ENCODE peak calls at places on chromosomes 1 and 21, in eight cellular contexts. One of them, this sample, is unnamed.

GRCh38 chr1:26666855-26667254 is 29.0 kb upstream of the ARID1A start:
- DNase-seq in upper lobe of left lung: no peak
- DNase-seq in heart left ventricle: no peak
- DNase-seq in uterus: no peak
- DNase-seq in tibial nerve: no peak
- DNase-seq in ovary: no peak
- DNase-seq in sigmoid colon: no peak
- DNase-seq in lower leg skin: no peak
- DNase-seq in this sample: no peak

GRCh38 chr1:231040800-231041704 is 998 bp upstream of the FAM89A start:
- DNase-seq in uterus: peak; percentile 44
- DNase-seq in upper lobe of left lung: no peak
- DNase-seq in heart left ventricle: no peak
- DNase-seq in sigmoid colon: peak; percentile 69
- DNase-seq in tibial nerve: no peak
- DNase-seq in lower leg skin: no peak
- DNase-seq in ovary: peak; percentile 52
- DNase-seq in this sample: peak; percentile 71

GRCh38 chr1:209648931-209649776 is 3.1 kb downstream of the LAMB3 start:
- DNase-seq in lower leg skin: no peak
- DNase-seq in sigmoid colon: no peak
- DNase-seq in uterus: no peak
- DNase-seq in ovary: no peak
- DNase-seq in heart left ventricle: no peak
- DNase-seq in upper lobe of left lung: no peak
- DNase-seq in tibial nerve: peak; percentile 36
- DNase-seq in this sample: peak; percentile 89

GRCh38 chr1:50971748-50972305 is 1.8 kb downstream of the CDKN2C start:
- DNase-seq in upper lobe of left lung: no peak
- DNase-seq in ovary: no peak
- DNase-seq in heart left ventricle: no peak
- DNase-seq in uterus: no peak
- DNase-seq in sigmoid colon: no peak
- DNase-seq in lower leg skin: no peak
- DNase-seq in tibial nerve: no peak
- DNase-seq in this sample: no peak

GRCh38 chr21:43312751-43313169 is 114.2 kb downstream of the SIK1 start:
- DNase-seq in heart left ventricle: no peak
- DNase-seq in sigmoid colon: no peak
- DNase-seq in ovary: no peak
- DNase-seq in lower leg skin: no peak
- DNase-seq in uterus: no peak
- DNase-seq in upper lobe of left lung: peak; percentile 32
- DNase-seq in tibial nerve: no peak
- DNase-seq in this sample: no peak

GRCh38 chr1:43414634-43415223 is 25.0 kb downstream of the SZT2 start:
- DNase-seq in ovary: peak; percentile 54
- DNase-seq in heart left ventricle: no peak
- DNase-seq in sigmoid colon: no peak
- DNase-seq in upper lobe of left lung: peak; percentile 46
- DNase-seq in tibial nerve: peak; percentile 67
- DNase-seq in uterus: peak; percentile 53
- DNase-seq in lower leg skin: peak; percentile 41
- DNase-seq in this sample: peak; percentile 82

GRCh38 chr21:45284456-45284741 is 3.3 kb downstream of the POFUT2 start:
- DNase-seq in sigmoid colon: no peak
- DNase-seq in lower leg skin: no peak
- DNase-seq in upper lobe of left lung: no peak
- DNase-seq in ovary: no peak
- DNase-seq in heart left ventricle: no peak
- DNase-seq in uterus: peak; percentile 10
- DNase-seq in tibial nerve: no peak
- DNase-seq in this sample: no peak

GRCh38 chr1:8939362-8939995 is 6.2 kb upstream of the CA6 start:
- DNase-seq in lower leg skin: no peak
- DNase-seq in upper lobe of left lung: no peak
- DNase-seq in tibial nerve: no peak
- DNase-seq in sigmoid colon: no peak
- DNase-seq in heart left ventricle: no peak
- DNase-seq in uterus: no peak
- DNase-seq in ovary: no peak
- DNase-seq in this sample: no peak

GRCh38 chr1:67405473-67406245 is 24.5 kb downstream of the SERBP1 start:
- DNase-seq in upper lobe of left lung: no peak
- DNase-seq in heart left ventricle: no peak
- DNase-seq in lower leg skin: no peak
- DNase-seq in sigmoid colon: no peak
- DNase-seq in ovary: no peak
- DNase-seq in tibial nerve: no peak
- DNase-seq in uterus: no peak
- DNase-seq in this sample: no peak

GRCh38 chr1:220380885-220381284 is 108.6 kb upstream of the RAB3GAP2 start:
- DNase-seq in upper lobe of left lung: no peak
- DNase-seq in lower leg skin: no peak
- DNase-seq in sigmoid colon: no peak
- DNase-seq in uterus: no peak
- DNase-seq in heart left ventricle: no peak
- DNase-seq in tibial nerve: no peak
- DNase-seq in ovary: no peak
- DNase-seq in this sample: no peak

GRCh38 chr1:43554444-43554992 is 23.8 kb downstream of the PTPRF start:
- DNase-seq in heart left ventricle: no peak
- DNase-seq in lower leg skin: no peak
- DNase-seq in ovary: no peak
- DNase-seq in sigmoid colon: no peak
- DNase-seq in tibial nerve: no peak
- DNase-seq in upper lobe of left lung: no peak
- DNase-seq in uterus: no peak
- DNase-seq in this sample: peak; percentile 40

GRCh38 chr1:194355488-194356106 is 1169.2 kb upstream of the B3GALT2 start:
- DNase-seq in uterus: no peak
- DNase-seq in tibial nerve: no peak
- DNase-seq in sigmoid colon: no peak
- DNase-seq in lower leg skin: no peak
- DNase-seq in heart left ventricle: no peak
- DNase-seq in ovary: no peak
- DNase-seq in upper lobe of left lung: no peak
- DNase-seq in this sample: no peak

GRCh38 chr1:75632350-75632949 is 21.5 kb upstream of the SLC44A5 start:
- DNase-seq in upper lobe of left lung: no peak
- DNase-seq in ovary: no peak
- DNase-seq in tibial nerve: no peak
- DNase-seq in sigmoid colon: no peak
- DNase-seq in lower leg skin: no peak
- DNase-seq in uterus: no peak
- DNase-seq in heart left ventricle: no peak
- DNase-seq in this sample: peak; percentile 2

GRCh38 chr1:11653616-11654570 is at the start of gene FBXO2:
- DNase-seq in ovary: no peak
- DNase-seq in upper lobe of left lung: peak; percentile 45
- DNase-seq in uterus: no peak
- DNase-seq in heart left ventricle: no peak
- DNase-seq in lower leg skin: no peak
- DNase-seq in tibial nerve: no peak
- DNase-seq in sigmoid colon: no peak
- DNase-seq in this sample: peak; percentile 41
- TF ChIP-seq POLR2A in ovary: no peak
- TF ChIP-seq POLR2A in upper lobe of left lung: no peak
- TF ChIP-seq POLR2A in uterus: no peak
- TF ChIP-seq POLR2A in heart left ventricle: no peak
- TF ChIP-seq POLR2A in lower leg skin: no peak
- TF ChIP-seq POLR2A in tibial nerve: no peak
- TF ChIP-seq POLR2A in sigmoid colon: no peak
- TF ChIP-seq POLR2A in this sample: no peak

GRCh38 chr1:41417335-41417682 is 56.1 kb downstream of the FOXO6 start:
- DNase-seq in upper lobe of left lung: no peak
- DNase-seq in heart left ventricle: no peak
- DNase-seq in ovary: no peak
- DNase-seq in tibial nerve: no peak
- DNase-seq in lower leg skin: no peak
- DNase-seq in uterus: no peak
- DNase-seq in sigmoid colon: no peak
- DNase-seq in this sample: no peak

GRCh38 chr1:41420351-41420750 is 59.1 kb downstream of the FOXO6 start:
- DNase-seq in upper lobe of left lung: no peak
- DNase-seq in heart left ventricle: no peak
- DNase-seq in lower leg skin: no peak
- DNase-seq in tibial nerve: no peak
- DNase-seq in sigmoid colon: no peak
- DNase-seq in uterus: no peak
- DNase-seq in ovary: peak; percentile 12
- DNase-seq in this sample: no peak

GRCh38 chr1:41419584-41420295 is 58.5 kb downstream of the FOXO6 start:
- DNase-seq in ovary: no peak
- DNase-seq in upper lobe of left lung: no peak
- DNase-seq in tibial nerve: no peak
- DNase-seq in sigmoid colon: no peak
- DNase-seq in lower leg skin: no peak
- DNase-seq in heart left ventricle: no peak
- DNase-seq in uterus: no peak
- DNase-seq in this sample: no peak

GRCh38 chr1:41417746-41418145 is 56.5 kb downstream of the FOXO6 start:
- DNase-seq in ovary: no peak
- DNase-seq in heart left ventricle: peak; percentile 16
- DNase-seq in sigmoid colon: no peak
- DNase-seq in tibial nerve: no peak
- DNase-seq in uterus: no peak
- DNase-seq in lower leg skin: no peak
- DNase-seq in upper lobe of left lung: no peak
- DNase-seq in this sample: no peak

DNA sequence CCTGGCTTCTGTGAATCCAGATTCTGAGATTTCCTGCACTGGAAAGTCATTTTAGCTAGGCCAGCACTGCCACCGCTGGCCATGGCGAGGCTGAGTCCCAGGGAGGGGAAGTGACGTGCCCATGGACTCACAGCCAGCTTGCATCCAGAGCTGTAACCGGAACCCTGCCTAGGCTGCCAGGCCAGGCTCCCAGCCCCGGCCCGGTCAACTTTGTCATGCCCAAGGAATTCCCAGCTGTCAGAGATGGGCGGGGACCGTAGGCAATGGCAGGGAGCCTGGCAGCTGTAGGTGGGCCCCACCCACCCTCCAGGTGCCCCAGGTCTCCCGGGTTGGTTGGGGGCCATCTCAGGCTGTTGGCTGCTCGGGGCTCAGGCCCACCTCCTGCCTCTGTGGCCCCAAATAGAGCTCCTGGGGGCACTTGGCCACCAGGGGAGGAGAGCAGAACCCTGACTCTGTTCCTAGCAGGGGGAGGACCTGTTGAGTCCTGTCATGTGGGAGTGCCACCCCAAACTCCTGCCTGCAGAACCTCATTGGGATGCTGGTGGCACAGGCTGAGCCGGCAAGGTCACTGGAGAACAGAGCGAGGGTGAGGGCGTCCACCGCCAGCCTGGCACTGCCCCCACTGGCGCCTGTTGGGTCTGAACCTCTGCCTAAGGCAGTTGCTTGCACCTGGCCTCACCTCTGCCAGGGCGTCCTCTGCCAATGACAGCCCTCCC is 57.8 kb downstream of the FOXO6 start:
- DNase-seq in heart left ventricle: peak; percentile 91
- DNase-seq in tibial nerve: peak; percentile 18
- DNase-seq in upper lobe of left lung: peak; percentile 62
- DNase-seq in uterus: peak; percentile 68
- DNase-seq in sigmoid colon: peak; percentile 79
- DNase-seq in ovary: no peak
- DNase-seq in lower leg skin: peak; percentile 86
- DNase-seq in this sample: no peak
- TF ChIP-seq POLR2A in heart left ventricle: no peak
- TF ChIP-seq POLR2A in tibial nerve: no peak
- TF ChIP-seq POLR2A in upper lobe of left lung: no peak
- TF ChIP-seq POLR2A in uterus: no peak
- TF ChIP-seq POLR2A in sigmoid colon: no peak
- TF ChIP-seq POLR2A in ovary: no peak
- TF ChIP-seq POLR2A in lower leg skin: no peak
- TF ChIP-seq POLR2A in this sample: no peak

GRCh38 chr1:16905112-16905855 is 9.5 kb downstream of the RNU1-2 start:
- DNase-seq in upper lobe of left lung: no peak
- DNase-seq in uterus: no peak
- DNase-seq in tibial nerve: no peak
- DNase-seq in ovary: peak; percentile 62
- DNase-seq in lower leg skin: no peak
- DNase-seq in sigmoid colon: peak; percentile 71
- DNase-seq in heart left ventricle: no peak
- DNase-seq in this sample: peak; percentile 94
- TF ChIP-seq POLR2A in upper lobe of left lung: peak; percentile 91
- TF ChIP-seq POLR2A in uterus: peak; percentile 22
- TF ChIP-seq POLR2A in tibial nerve: peak; percentile 97
- TF ChIP-seq POLR2A in ovary: peak; percentile 81
- TF ChIP-seq POLR2A in lower leg skin: peak; percentile 85
- TF ChIP-seq POLR2A in sigmoid colon: no peak
- TF ChIP-seq POLR2A in heart left ventricle: peak; percentile 36
- TF ChIP-seq POLR2A in this sample: peak; percentile 100

GRCh38 chr1:205434738-205435137 is 12.9 kb upstream of the LEMD1 start:
- DNase-seq in heart left ventricle: no peak
- DNase-seq in ovary: no peak
- DNase-seq in lower leg skin: no peak
- DNase-seq in tibial nerve: no peak
- DNase-seq in uterus: no peak
- DNase-seq in sigmoid colon: no peak
- DNase-seq in upper lobe of left lung: no peak
- DNase-seq in this sample: no peak

GRCh38 chr1:205438213-205439158 is 16.6 kb upstream of the LEMD1 start:
- DNase-seq in heart left ventricle: peak; percentile 87
- DNase-seq in upper lobe of left lung: peak; percentile 82
- DNase-seq in sigmoid colon: peak; percentile 93
- DNase-seq in lower leg skin: peak; percentile 47
- DNase-seq in tibial nerve: peak; percentile 52
- DNase-seq in uterus: peak; percentile 84
- DNase-seq in ovary: peak; percentile 92
- DNase-seq in this sample: no peak

GRCh38 chr1:205437570-205437969 is 15.7 kb upstream of the LEMD1 start:
- DNase-seq in heart left ventricle: no peak
- DNase-seq in uterus: no peak
- DNase-seq in sigmoid colon: no peak
- DNase-seq in lower leg skin: no peak
- DNase-seq in tibial nerve: no peak
- DNase-seq in upper lobe of left lung: no peak
- DNase-seq in ovary: no peak
- DNase-seq in this sample: no peak

GRCh38 chr1:205436776-205437485 is 15.1 kb upstream of the LEMD1 start:
- DNase-seq in tibial nerve: no peak
- DNase-seq in lower leg skin: no peak
- DNase-seq in heart left ventricle: peak; percentile 21
- DNase-seq in upper lobe of left lung: peak; percentile 19
- DNase-seq in sigmoid colon: no peak
- DNase-seq in uterus: no peak
- DNase-seq in ovary: no peak
- DNase-seq in this sample: no peak

DNA sequence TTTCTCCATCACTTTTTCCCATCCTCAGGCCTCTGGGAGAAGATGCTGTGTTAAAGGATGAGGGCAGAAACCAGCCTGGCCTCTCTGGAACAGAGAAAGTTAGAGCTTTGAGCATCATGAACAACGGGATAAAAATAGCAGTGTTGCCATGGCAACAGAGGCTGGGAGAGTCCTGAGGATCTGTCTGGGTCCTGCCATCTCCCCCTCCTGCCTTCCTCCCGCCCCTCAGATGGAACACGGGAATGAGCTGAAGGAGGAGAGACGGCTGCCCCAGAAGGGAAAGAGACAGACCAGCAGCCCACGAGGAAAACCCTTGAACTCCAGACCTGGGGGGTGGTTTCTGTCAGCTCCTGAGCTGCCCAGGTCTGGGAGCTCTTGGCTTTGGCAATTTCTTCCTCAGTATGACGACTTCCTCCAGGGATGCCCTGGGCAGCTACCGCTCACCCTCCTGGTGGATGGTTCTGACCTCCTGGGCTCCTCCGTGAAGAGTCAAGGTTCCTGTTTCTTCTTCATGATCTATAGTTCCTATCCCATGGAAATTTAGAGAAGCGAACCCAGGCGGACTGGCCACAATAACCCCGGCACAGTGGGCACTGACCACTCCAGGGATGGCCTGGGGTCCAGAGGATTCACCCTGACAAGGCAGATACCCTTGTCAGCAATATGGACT is 14.2 kb upstream of the LEMD1 start:
- DNase-seq in ovary: no peak
- DNase-seq in lower leg skin: no peak
- DNase-seq in sigmoid colon: no peak
- DNase-seq in heart left ventricle: peak; percentile 19
- DNase-seq in upper lobe of left lung: peak; percentile 14
- DNase-seq in tibial nerve: no peak
- DNase-seq in uterus: no peak
- DNase-seq in this sample: no peak
- TF ChIP-seq POLR2A in ovary: no peak
- TF ChIP-seq POLR2A in lower leg skin: no peak
- TF ChIP-seq POLR2A in sigmoid colon: no peak
- TF ChIP-seq POLR2A in heart left ventricle: no peak
- TF ChIP-seq POLR2A in upper lobe of left lung: no peak
- TF ChIP-seq POLR2A in tibial nerve: no peak
- TF ChIP-seq POLR2A in uterus: no peak
- TF ChIP-seq POLR2A in this sample: no peak